ENCODE peak calls at places on chromosomes 1 and 21, in ten cellular contexts. V is NCI-H345; H is lower leg skin; D is fibroblast of lung; E is NCI-H1694; W is osteocyte; Z is Ammon's horn; I is fibroblast of the conjunctiva; J is activated CD4-positive, alpha-beta T cell treated with anti-CD3 and anti-CD28 coated beads, Interleukin-2, amount 50 U/mL, for 4 hours; Q is body of pancreas. R is an unnamed sample.
A peak's percentile ranks its signal among the peaks of the same experiment; 100 is the strongest.

GRCh38 chr1:24384251-24385090 is 29.1 kb downstream of the STPG1 start:
- DNase-seq in H (peak; percentile 85), J (no peak), Q (no peak), E (no peak), V (no peak), Z (no peak), D (peak; percentile 84), I (peak; percentile 46), W (peak; percentile 63), R (no peak)

GRCh38 chr1:61951731-61952585 is 209.7 kb downstream of the PATJ start:
- DNase-seq in V (no peak), Z (no peak), Q (no peak), J (no peak), D (no peak), W (no peak), H (no peak), E (no peak), I (no peak), R (no peak)

GRCh38 chr1:30513396-30514136 is 209.8 kb downstream of the MATN1 start:
- DNase-seq in I (no peak), E (no peak), Q (no peak), Z (no peak), W (peak; percentile 68), H (peak; percentile 72), D (no peak), J (no peak), V (no peak), R (no peak)

GRCh38 chr1:24896596-24897262 is 33.3 kb downstream of the RUNX3 start:
- DNase-seq in E (no peak), H (peak; percentile 75), Q (no peak), D (no peak), V (no peak), I (no peak), W (peak; percentile 70), J (no peak), Z (no peak), R (no peak)

GRCh38 chr1:223887724-223888428 is 42.1 kb upstream of the TP53BP2 start:
- DNase-seq in H (no peak), W (no peak), D (peak; percentile 90), Z (no peak), V (peak; percentile 5), J (no peak), E (no peak), I (peak; percentile 46), Q (peak; percentile 28), R (no peak)

GRCh38 chr1:166914111-166914510 is 38.0 kb upstream of the TADA1 start:
- DNase-seq in V (no peak), I (no peak), E (no peak), D (no peak), H (no peak), Z (no peak), Q (no peak), W (no peak), J (no peak), R (no peak)

GRCh38 chr21:35291963-35292627 is 243.0 kb upstream of the RUNX1 start:
- DNase-seq in I (no peak), D (peak; percentile 10), J (no peak), V (peak; percentile 39), W (no peak), H (no peak), Q (no peak), Z (no peak), E (no peak), R (no peak)

GRCh38 chr1:174191255-174191906 is 32.1 kb downstream of the RABGAP1L start:
- DNase-seq in V (no peak), H (no peak), W (no peak), E (no peak), Q (no peak), D (no peak), Z (no peak), I (peak; percentile 66), J (no peak), R (no peak)

GRCh38 chr1:53339736-53340385 is 12.0 kb upstream of the LRP8 start:
- DNase-seq in W (peak; percentile 71), D (no peak), E (no peak), I (no peak), J (no peak), Z (no peak), V (no peak), Q (peak; percentile 0), H (peak; percentile 37), R (no peak)

GRCh38 chr1:28577052-28577678 is 14.9 kb upstream of the RAB42 start:
- DNase-seq in I (no peak), D (no peak), W (no peak), E (no peak), J (no peak), Z (no peak), V (no peak), H (no peak), Q (no peak), R (no peak)

GRCh38 chr1:89759036-89759435 is 61.8 kb upstream of the LRRC8D start:
- DNase-seq in W (no peak), J (no peak), D (no peak), V (no peak), E (no peak), Q (no peak), H (no peak), I (no peak), Z (no peak), R (no peak)

GRCh38 chr1:151739590-151740355 is 18.5 kb downstream of the RIIAD1 start:
- DNase-seq in W (no peak), D (no peak), V (no peak), J (no peak), H (peak; percentile 86), I (no peak), Z (no peak), Q (peak; percentile 29), E (no peak), R (no peak)

GRCh38 chr21:36188081-36188681 is 31.6 kb downstream of the DOP1B start:
- DNase-seq in J (no peak), E (no peak), V (peak; percentile 67), Q (peak; percentile 69), Z (no peak), W (no peak), I (no peak), D (no peak), H (no peak), R (no peak)

GRCh38 chr1:47465605-47466004 is 27.8 kb downstream of the FOXD2 start:
- DNase-seq in H (no peak), V (no peak), I (no peak), Q (no peak), E (no peak), D (no peak), J (no peak), Z (no peak), W (no peak), R (no peak)

GRCh38 chr1:59177756-59178155 is 119.1 kb upstream of the FGGY start:
- DNase-seq in Z (no peak), V (no peak), D (no peak), E (no peak), W (no peak), I (no peak), J (no peak), H (no peak), Q (no peak), R (no peak)

GRCh38 chr1:85202092-85202863 is 1.5 kb upstream of the SYDE2 start:
- DNase-seq in J (no peak), H (no peak), D (no peak), Z (no peak), E (no peak), Q (no peak), V (no peak), W (no peak), I (no peak), R (no peak)

R was measured in activated gamma-delta T cell.